ENCODE peak calls at places on chromosomes 12 and 14, in ten cellular contexts. Y is HTR-8/SVneo; A is effector CD8-positive, alpha-beta T cell; K is activated CD4-positive, alpha-beta memory T cell treated with anti-CD3 and anti-CD28 coated beads, Interleukin-2, amount 10 ng/mL, durations not matched to agents 7 days and 5 days; O is hypothalamus; P is stimulated activated effector memory CD8-positive, alpha-beta T cell treated with anti-CD3 and anti-CD28 coated beads, Interleukin-12 subunit alpha, Interleukin-12 subunit beta, amount 100 ng/mL, for 72 hours; G is naive thymus-derived CD8-positive, alpha-beta T cell; M is activated CD8-positive, alpha-beta memory T cell treated with anti-CD3 and anti-CD28 coated beads, Interleukin-2, amount 10 ng/mL, durations not matched to agents 7 days and 5 days; N is lung microvascular endothelial cell; X is upper lobe of right lung. H is an unnamed sample.

GRCh38 chr14:20597108-20597507 is 5.9 kb upstream of the RNASE12 start:
- DNase-seq in Y (no peak), A (no peak), K (no peak), O (no peak), P (no peak), G (no peak), M (no peak), N (no peak), X (no peak), H (no peak)

GRCh38 chr12:117100851-117101673 is 1.8 kb upstream of the TESC start:
- DNase-seq in Y (no peak), A (no peak), K (no peak), O (no peak), P (no peak), G (no peak), M (no peak), N (no peak), X (peak; percentile 21), H (no peak)

GRCh38 chr12:76199808-76200207 is 115.3 kb upstream of the NAP1L1 start:
- DNase-seq in Y (no peak), A (no peak), K (no peak), O (no peak), P (no peak), G (no peak), M (no peak), N (peak; percentile 38), X (no peak), H (no peak)

GRCh38 chr12:76790564-76791552 is 26.9 kb downstream of the ZDHHC17 start:
- DNase-seq in Y (peak; percentile 25), A (no peak), K (no peak), O (no peak), P (no peak), G (peak; percentile 59), M (no peak), N (peak; percentile 57), X (no peak), H (no peak)

GRCh38 chr14:88005050-88005481 is at the start of gene GPR65:
- DNase-seq in Y (no peak), A (no peak), K (peak; percentile 60), O (no peak), P (no peak), G (peak; percentile 77), M (peak; percentile 76), N (no peak), X (no peak), H (no peak)

GRCh38 chr14:61196792-61197191 is 84.3 kb downstream of the TMEM30B start:
- DNase-seq in Y (peak; percentile 79), A (no peak), K (no peak), O (no peak), P (no peak), G (no peak), M (no peak), N (peak; percentile 67), X (no peak), H (no peak)

GRCh38 chr14:100067971-100068959 is 3.0 kb downstream of the EVL start:
- DNase-seq in Y (no peak), A (peak; percentile 71), K (peak; percentile 93), O (no peak), P (peak; percentile 71), G (peak; percentile 93), M (peak; percentile 96), N (peak; percentile 65), X (peak; percentile 79), H (no peak)

GRCh38 chr12:18145924-18146323 is 55.9 kb upstream of the RERGL start:
- DNase-seq in Y (no peak), A (no peak), K (no peak), O (no peak), P (no peak), G (no peak), M (no peak), N (peak; percentile 31), X (no peak), H (no peak)

GRCh38 chr12:121718653-121719239 is 6.2 kb downstream of the TMEM120B start:
- DNase-seq in Y (no peak), A (no peak), K (peak; percentile 24), O (no peak), P (no peak), G (no peak), M (peak; percentile 46), N (no peak), X (no peak), H (no peak)

GRCh38 chr12:6323340-6323994 is 13.0 kb downstream of the PLEKHG6 start:
- DNase-seq in Y (peak; percentile 95), A (peak; percentile 13), K (peak; percentile 46), O (no peak), P (no peak), G (peak; percentile 61), M (peak; percentile 65), N (peak; percentile 84), X (no peak), H (no peak)

GRCh38 chr14:33184587-33184986 is 245.9 kb downstream of the NPAS3 start:
- DNase-seq in Y (no peak), A (no peak), K (no peak), O (no peak), P (no peak), G (no peak), M (no peak), N (peak; percentile 62), X (no peak), H (no peak)

GRCh38 chr14:71380271-71380670 is 473.0 kb downstream of the PCNX1 start:
- DNase-seq in Y (no peak), A (no peak), K (no peak), O (no peak), P (no peak), G (no peak), M (no peak), N (no peak), X (no peak), H (no peak)

GRCh38 chr12:62581288-62582064 is 114.8 kb downstream of the MON2 start:
- DNase-seq in Y (peak; percentile 58), A (no peak), K (no peak), O (no peak), P (no peak), G (peak; percentile 47), M (no peak), N (peak; percentile 75), X (no peak), H (no peak)

GRCh38 chr14:58697266-58697926 is 59.6 kb downstream of the DACT1 start:
- DNase-seq in Y (no peak), A (no peak), K (no peak), O (no peak), P (no peak), G (no peak), M (no peak), N (no peak), X (no peak), H (no peak)

GRCh38 chr12:116123511-116124258 is 153.8 kb downstream of the MED13L start:
- DNase-seq in Y (no peak), A (no peak), K (no peak), O (peak; percentile 14), P (no peak), G (no peak), M (peak; percentile 42), N (peak; percentile 58), X (no peak), H (peak; percentile 49)

GRCh38 chr14:92928961-92929688 is 6.2 kb downstream of the CHGA start:
- DNase-seq in Y (no peak), A (no peak), K (no peak), O (no peak), P (no peak), G (no peak), M (no peak), N (no peak), X (peak; percentile 51), H (no peak)

GRCh38 chr12:121845699-121846098 is 13.0 kb downstream of the HPD start:
- DNase-seq in Y (no peak), A (no peak), K (no peak), O (no peak), P (no peak), G (no peak), M (no peak), N (no peak), X (no peak), H (no peak)

GRCh38 chr12:103928736-103929050 is 1.5 kb upstream of the HSP90B1 start:
- DNase-seq in Y (no peak), A (peak; percentile 39), K (peak; percentile 80), O (no peak), P (peak; percentile 15), G (no peak), M (peak; percentile 88), N (no peak), X (no peak), H (no peak)

GRCh38 chr12:10243803-10244520 is 31.3 kb downstream of the GABARAPL1 start:
- DNase-seq in Y (no peak), A (no peak), K (peak; percentile 21), O (no peak), P (no peak), G (peak; percentile 16), M (peak; percentile 78), N (no peak), X (no peak), H (no peak)

GRCh38 chr12:1911598-1912575 is 6.6 kb downstream of the CACNA2D4 start:
- DNase-seq in Y (no peak), A (no peak), K (peak; percentile 13), O (no peak), P (no peak), G (no peak), M (no peak), N (no peak), X (no peak), H (no peak)

GRCh38 chr12:40107098-40107802 is 1.4 kb upstream of the SLC2A13 start:
- DNase-seq in Y (peak; percentile 34), A (peak; percentile 82), K (peak; percentile 87), O (peak; percentile 49), P (peak; percentile 87), G (peak; percentile 84), M (peak; percentile 91), N (peak; percentile 90), X (peak; percentile 92), H (peak; percentile 58)

GRCh38 chr14:95918466-95918865 is 41.8 kb downstream of the TUNAR start:
- DNase-seq in Y (no peak), A (no peak), K (no peak), O (no peak), P (no peak), G (no peak), M (no peak), N (no peak), X (no peak), H (no peak)

GRCh38 chr12:8661016-8661415 is 1.6 kb downstream of the MFAP5 start:
- DNase-seq in Y (no peak), A (no peak), K (no peak), O (no peak), P (no peak), G (no peak), M (no peak), N (no peak), X (no peak), H (peak; percentile 16)

GRCh38 chr14:23371865-23372264 is 744 bp upstream of the IL25 start:
- DNase-seq in Y (no peak), A (no peak), K (no peak), O (no peak), P (no peak), G (no peak), M (no peak), N (no peak), X (no peak), H (no peak)

GRCh38 chr14:90999299-90999698 is 61.1 kb downstream of the RPS6KA5 start:
- DNase-seq in Y (no peak), A (no peak), K (no peak), O (no peak), P (no peak), G (no peak), M (no peak), N (no peak), X (no peak), H (peak; percentile 42)

GRCh38 chr14:64604854-64605253 is 55.1 kb downstream of the PPP1R36 start:
- DNase-seq in Y (no peak), A (no peak), K (no peak), O (no peak), P (no peak), G (no peak), M (no peak), N (no peak), X (no peak), H (no peak)

GRCh38 chr14:92513204-92513965 is at the start of gene RIN3:
- DNase-seq in Y (peak; percentile 43), A (peak; percentile 12), K (peak; percentile 53), O (no peak), P (peak; percentile 47), G (peak; percentile 51), M (peak; percentile 73), N (peak; percentile 74), X (peak; percentile 86), H (no peak)

GRCh38 chr14:80055226-80055625 is 156.1 kb downstream of the DIO2 start:
- DNase-seq in Y (no peak), A (no peak), K (no peak), O (no peak), P (no peak), G (no peak), M (no peak), N (no peak), X (no peak), H (peak; percentile 9)